ENCODE peak calls at places on chromosome 17, in six cellular contexts. H is stimulated activated CD4-positive, alpha-beta T cell treated with anti-CD3 and anti-CD28 coated beads, Interleukin-15, amount 100 ng/mL, for 1 hour; V is cardiac septum; E is H7; X is choroid plexus epithelial cell; M is NCI-H1417. L is an unnamed sample.

GRCh38 chr17:39622380-39623006 is 4.3 kb upstream of the PPP1R1B start:
- DNase-seq in H (no peak), V (no peak), E (no peak), X (no peak), M (no peak), L (no peak)

GRCh38 chr17:43814714-43815113 is 18.2 kb downstream of the MPP3 start:
- DNase-seq in H (no peak), V (no peak), E (no peak), X (peak), M (no peak), L (no peak)

GRCh38 chr17:31308372-31308905 is 5.4 kb downstream of the EVI2B start:
- DNase-seq in H (no peak), V (no peak), E (no peak), X (no peak), M (no peak), L (no peak)

GRCh38 chr17:59436900-59437299 is 105.4 kb downstream of the YPEL2 start:
- DNase-seq in H (no peak), V (no peak), E (no peak), X (no peak), M (no peak), L (no peak)

GRCh38 chr17:9401434-9401833 is 174.2 kb downstream of the STX8 start:
- DNase-seq in H (no peak), V (no peak), E (no peak), X (peak), M (no peak), L (no peak)

GRCh38 chr17:49494937-49495841 is at the start of gene NGFR:
- DNase-seq in H (no peak), V (no peak), E (peak), X (no peak), M (no peak), L (peak)

GRCh38 chr17:36907407-36907806 is 29.9 kb upstream of the LHX1 start:
- DNase-seq in H (no peak), V (no peak), E (no peak), X (no peak), M (no peak), L (no peak)

GRCh38 chr17:12078791-12079190 is 58.1 kb downstream of the MAP2K4 start:
- DNase-seq in H (no peak), V (no peak), E (no peak), X (peak), M (no peak), L (no peak)

GRCh38 chr17:34276826-34277225 is 6.8 kb downstream of the CCL7 start:
- DNase-seq in H (no peak), V (no peak), E (no peak), X (no peak), M (no peak), L (no peak)

GRCh38 chr17:49687878-49688491 is 10.1 kb upstream of the SPOP start:
- DNase-seq in H (no peak), V (no peak), E (no peak), X (peak), M (no peak), L (no peak)

GRCh38 chr17:37825851-37826250 is 81.0 kb upstream of the HNF1B start:
- DNase-seq in H (no peak), V (no peak), E (no peak), X (no peak), M (no peak), L (no peak)

GRCh38 chr17:7555320-7555948 is 3.1 kb upstream of the TNFSF13 start:
- DNase-seq in H (no peak), V (no peak), E (peak), X (no peak), M (no peak), L (no peak)

GRCh38 chr17:36610472-36610871 is 9.1 kb downstream of the MRM1 start:
- DNase-seq in H (no peak), V (no peak), E (no peak), X (peak), M (no peak), L (no peak)

GRCh38 chr17:58679263-58680037 is 12.4 kb downstream of the TEX14 start:
- DNase-seq in H (no peak), V (no peak), E (no peak), X (peak), M (no peak), L (no peak)

GRCh38 chr17:17975441-17975840 is 2.8 kb downstream of the DRC3 start:
- DNase-seq in H (no peak), V (no peak), E (no peak), X (no peak), M (no peak), L (no peak)

GRCh38 chr17:73722163-73722562 is 77.9 kb upstream of the SDK2 start:
- DNase-seq in H (no peak), V (no peak), E (no peak), X (no peak), M (peak), L (no peak)

GRCh38 chr17:43536236-43537088 is 9.7 kb downstream of the ETV4 start:
- DNase-seq in H (no peak), V (no peak), E (no peak), X (peak), M (no peak), L (no peak)

GRCh38 chr17:74960739-74961342 is 11.7 kb downstream of the HID1 start:
- DNase-seq in H (no peak), V (no peak), E (peak), X (peak), M (no peak), L (no peak)

GRCh38 chr17:75346906-75347305 is 57.7 kb upstream of the SLC25A19 start:
- DNase-seq in H (no peak), V (no peak), E (peak), X (peak), M (no peak), L (no peak)

GRCh38 chr17:9957244-9957643 is 52.2 kb upstream of the RCVRN start:
- DNase-seq in H (no peak), V (no peak), E (peak), X (no peak), M (no peak), L (no peak)

GRCh38 chr17:32664936-32665583 is 178.3 kb downstream of the CDK5R1 start:
- DNase-seq in H (no peak), V (no peak), E (no peak), X (no peak), M (no peak), L (no peak)

GRCh38 chr17:47989159-47989558 is 18.2 kb downstream of the CDK5RAP3 start:
- DNase-seq in H (no peak), V (no peak), E (no peak), X (no peak), M (no peak), L (no peak)

L was measured in cerebellum.